ENCODE peak calls at places on chromosome 15, in ten cellular contexts. V, H, C, P, B, G, E, X, Y and F are unnamed samples.

GRCh38 chr15:69793783-69794451 is 303.8 kb downstream of the TLE3 start:
- DNase-seq in V (no peak), H (no peak), C (no peak), P (no peak), B (no peak), G (no peak), E (no peak), X (no peak), Y (no peak), F (no peak)

GRCh38 chr15:41501191-41501917 is 7.7 kb downstream of the ITPKA start:
- DNase-seq in V (no peak), H (no peak), C (peak), P (peak), B (no peak), G (peak), E (no peak), X (peak), Y (no peak), F (no peak)

GRCh38 chr15:55907797-55908196 is 85.6 kb downstream of the NEDD4 start:
- DNase-seq in V (no peak), H (peak), C (no peak), P (peak), B (no peak), G (no peak), E (no peak), X (no peak), Y (no peak), F (peak)

GRCh38 chr15:61227269-61228024 is 1.7 kb downstream of the RORA start:
- DNase-seq in V (no peak), H (peak), C (peak), P (peak), B (no peak), G (peak), E (peak), X (no peak), Y (peak), F (peak)

GRCh38 chr15:88433046-88433685 is 34.0 kb downstream of the MRPL46 start:
- DNase-seq in V (no peak), H (no peak), C (no peak), P (no peak), B (no peak), G (no peak), E (no peak), X (no peak), Y (no peak), F (no peak)

GRCh38 chr15:79988448-79989117 is 17.6 kb upstream of the BCL2A1 start:
- DNase-seq in V (no peak), H (no peak), C (no peak), P (no peak), B (no peak), G (no peak), E (no peak), X (no peak), Y (no peak), F (no peak)

GRCh38 chr15:99476413-99477222 is 89.2 kb upstream of the MEF2A start:
- DNase-seq in V (peak), H (peak), C (no peak), P (peak), B (peak), G (no peak), E (no peak), X (peak), Y (peak), F (peak)

GRCh38 chr15:70605606-70606410 is 157.6 kb downstream of the UACA start:
- DNase-seq in V (no peak), H (no peak), C (peak), P (peak), B (peak), G (no peak), E (no peak), X (no peak), Y (no peak), F (peak)

GRCh38 chr15:48469681-48470080 is 138.5 kb downstream of the DUT start:
- DNase-seq in V (no peak), H (no peak), C (no peak), P (no peak), B (no peak), G (no peak), E (no peak), X (no peak), Y (no peak), F (no peak)

GRCh38 chr15:101269479-101270223 is 7.6 kb downstream of the SELENOS start:
- DNase-seq in V (no peak), H (no peak), C (no peak), P (no peak), B (no peak), G (no peak), E (no peak), X (no peak), Y (no peak), F (peak)

GRCh38 chr15:80518522-80518921 is 114.3 kb downstream of the ARNT2 start:
- DNase-seq in V (no peak), H (no peak), C (no peak), P (no peak), B (no peak), G (no peak), E (no peak), X (no peak), Y (no peak), F (peak)

GRCh38 chr15:101188517-101189340 is 63.1 kb downstream of the CHSY1 start:
- DNase-seq in V (no peak), H (peak), C (no peak), P (peak), B (no peak), G (no peak), E (no peak), X (peak), Y (no peak), F (peak)

GRCh38 chr15:101326026-101326315 is 30.9 kb upstream of the SNRPA1 start:
- DNase-seq in V (no peak), H (no peak), C (no peak), P (no peak), B (no peak), G (no peak), E (no peak), X (no peak), Y (no peak), F (no peak)

GRCh38 chr15:67406257-67406861 is 114.6 kb upstream of the C15orf61 start:
- DNase-seq in V (no peak), H (no peak), C (no peak), P (peak), B (no peak), G (no peak), E (no peak), X (no peak), Y (no peak), F (no peak)

GRCh38 chr15:68730491-68731317 is 90.0 kb downstream of the ANP32A start:
- DNase-seq in V (no peak), H (peak), C (peak), P (peak), B (peak), G (no peak), E (no peak), X (no peak), Y (peak), F (peak)

GRCh38 chr15:38226867-38227266 is 25.8 kb upstream of the SPRED1 start:
- DNase-seq in V (no peak), H (peak), C (peak), P (peak), B (no peak), G (peak), E (no peak), X (no peak), Y (no peak), F (peak)

GRCh38 chr15:95495033-95495541 is 835.4 kb upstream of the NR2F2 start:
- DNase-seq in V (peak), H (no peak), C (no peak), P (no peak), B (no peak), G (no peak), E (no peak), X (no peak), Y (no peak), F (peak)

GRCh38 chr15:75089781-75090734 is 66.7 kb downstream of the PPCDC start:
- DNase-seq in V (no peak), H (no peak), C (no peak), P (no peak), B (peak), G (no peak), E (no peak), X (no peak), Y (no peak), F (peak)

GRCh38 chr15:90459368-90459767 is 70.4 kb upstream of the CRTC3 start:
- DNase-seq in V (no peak), H (no peak), C (no peak), P (no peak), B (no peak), G (no peak), E (no peak), X (no peak), Y (no peak), F (peak)

GRCh38 chr15:90465930-90466567 is 63.7 kb upstream of the CRTC3 start:
- DNase-seq in V (no peak), H (no peak), C (no peak), P (peak), B (no peak), G (no peak), E (no peak), X (no peak), Y (no peak), F (peak)

GRCh38 chr15:90465140-90465929 is 64.4 kb upstream of the CRTC3 start:
- DNase-seq in V (no peak), H (no peak), C (peak), P (peak), B (no peak), G (no peak), E (no peak), X (no peak), Y (no peak), F (peak)

GRCh38 chr15:90460142-90460824 is 69.4 kb upstream of the CRTC3 start:
- DNase-seq in V (no peak), H (no peak), C (no peak), P (no peak), B (no peak), G (no peak), E (no peak), X (no peak), Y (no peak), F (peak)

DNA sequence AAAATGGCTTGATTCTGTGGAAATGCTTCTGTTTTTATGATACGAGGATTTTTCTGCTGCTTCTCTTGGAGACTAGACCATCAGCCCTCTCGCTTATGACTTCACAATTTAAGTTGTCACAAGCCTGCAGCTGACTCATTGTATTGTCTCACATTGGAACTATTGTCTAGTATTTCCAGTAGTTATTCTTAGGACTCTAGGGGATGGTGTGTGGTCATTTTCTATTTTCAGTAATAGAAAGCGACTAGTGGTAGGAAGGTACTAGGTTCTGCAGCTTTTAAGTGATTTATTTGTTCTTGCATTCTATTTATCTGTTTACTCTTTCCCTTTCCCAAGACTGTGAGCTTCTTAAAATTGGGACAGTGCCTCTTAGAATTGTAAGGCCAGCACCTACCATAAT is 66.3 kb upstream of the CRTC3 start:
- DNase-seq in V (no peak), H (no peak), C (no peak), P (peak), B (no peak), G (no peak), E (no peak), X (no peak), Y (no peak), F (peak)
- TF ChIP-seq CTCF in V (peak), H (no peak), C (no peak), P (peak), B (peak), G (no peak), E (no peak), X (no peak), Y (no peak), F (peak)

GRCh38 chr15:52765779-52766178 is 24.4 kb downstream of the ONECUT1 start:
- DNase-seq in V (no peak), H (no peak), C (peak), P (no peak), B (no peak), G (no peak), E (no peak), X (no peak), Y (peak), F (peak)

GRCh38 chr15:52760562-52760961 is 29.6 kb downstream of the ONECUT1 start:
- DNase-seq in V (no peak), H (no peak), C (no peak), P (no peak), B (no peak), G (no peak), E (no peak), X (no peak), Y (no peak), F (no peak)

GRCh38 chr15:52764731-52765130 is 25.4 kb downstream of the ONECUT1 start:
- DNase-seq in V (no peak), H (no peak), C (no peak), P (no peak), B (no peak), G (no peak), E (no peak), X (no peak), Y (no peak), F (no peak)

GRCh38 chr15:52762621-52763020 is 27.5 kb downstream of the ONECUT1 start:
- DNase-seq in V (no peak), H (no peak), C (no peak), P (no peak), B (no peak), G (no peak), E (no peak), X (no peak), Y (no peak), F (no peak)

DNA sequence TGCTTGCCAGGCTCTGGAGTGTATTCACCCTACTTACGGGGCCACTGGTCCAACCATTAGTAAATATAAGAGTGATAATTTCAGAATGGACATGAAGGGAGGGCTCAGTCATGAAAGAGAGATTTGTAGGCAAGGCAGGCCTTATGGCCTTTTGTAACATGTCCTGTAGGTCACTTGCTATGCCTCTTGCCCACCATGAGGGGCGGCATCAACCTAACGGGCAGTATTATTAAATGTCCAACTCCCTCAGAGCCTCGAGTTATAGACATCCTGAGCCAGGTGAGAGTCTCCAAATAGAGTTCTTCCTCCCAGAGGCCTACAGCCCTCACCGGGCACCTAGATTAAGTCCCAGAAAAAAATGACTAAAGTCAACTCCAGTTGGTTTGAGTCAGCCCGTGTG is 30.2 kb downstream of the ONECUT1 start:
- DNase-seq in V (no peak), H (no peak), C (no peak), P (no peak), B (no peak), G (no peak), E (no peak), X (no peak), Y (no peak), F (no peak)
- TF ChIP-seq CTCF in V (no peak), H (no peak), C (no peak), P (no peak), B (no peak), G (no peak), E (no peak), X (no peak), Y (no peak), F (no peak)

GRCh38 chr15:58839485-58839884 is 68.4 kb downstream of the MINDY2 start:
- DNase-seq in V (no peak), H (peak), C (no peak), P (peak), B (no peak), G (no peak), E (no peak), X (no peak), Y (no peak), F (peak)
- TF ChIP-seq CTCF in V (no peak), H (peak), C (peak), P (peak), B (peak), G (peak), E (no peak), X (peak), Y (peak), F (peak)

DNA sequence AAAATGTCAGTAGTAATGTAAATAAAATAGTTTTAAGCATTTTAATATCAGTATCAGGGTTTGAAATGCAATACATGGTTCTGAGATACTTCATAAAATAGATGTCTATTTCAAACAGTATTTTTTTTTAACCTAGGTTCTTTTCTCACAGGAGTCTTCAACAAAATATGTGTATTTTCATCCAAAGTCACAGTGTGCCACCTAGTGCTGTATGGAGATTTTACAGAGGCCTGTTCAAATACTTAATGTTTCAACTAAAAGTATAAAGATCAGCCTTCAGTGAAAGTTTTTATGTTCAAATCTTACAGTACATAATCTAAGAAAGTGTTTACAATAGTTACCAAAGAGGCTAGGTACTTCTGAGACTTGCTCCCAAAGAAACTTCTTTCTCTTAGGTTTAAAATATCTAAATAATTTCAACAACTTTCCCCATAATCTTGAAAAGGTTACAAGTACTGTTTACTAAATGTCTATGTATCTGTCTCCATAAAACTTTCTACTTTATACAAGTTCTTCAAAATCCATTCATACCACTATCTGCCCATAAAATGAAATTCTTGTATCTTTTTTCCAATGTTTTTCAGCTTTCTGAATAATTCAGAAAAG is 38.3 kb downstream of the SCAPER start:
- DNase-seq in V (no peak), H (peak), C (no peak), P (peak), B (no peak), G (peak), E (no peak), X (peak), Y (peak), F (peak)
- TF ChIP-seq CTCF in V (no peak), H (peak), C (peak), P (peak), B (peak), G (peak), E (peak), X (peak), Y (peak), F (peak)

DNA sequence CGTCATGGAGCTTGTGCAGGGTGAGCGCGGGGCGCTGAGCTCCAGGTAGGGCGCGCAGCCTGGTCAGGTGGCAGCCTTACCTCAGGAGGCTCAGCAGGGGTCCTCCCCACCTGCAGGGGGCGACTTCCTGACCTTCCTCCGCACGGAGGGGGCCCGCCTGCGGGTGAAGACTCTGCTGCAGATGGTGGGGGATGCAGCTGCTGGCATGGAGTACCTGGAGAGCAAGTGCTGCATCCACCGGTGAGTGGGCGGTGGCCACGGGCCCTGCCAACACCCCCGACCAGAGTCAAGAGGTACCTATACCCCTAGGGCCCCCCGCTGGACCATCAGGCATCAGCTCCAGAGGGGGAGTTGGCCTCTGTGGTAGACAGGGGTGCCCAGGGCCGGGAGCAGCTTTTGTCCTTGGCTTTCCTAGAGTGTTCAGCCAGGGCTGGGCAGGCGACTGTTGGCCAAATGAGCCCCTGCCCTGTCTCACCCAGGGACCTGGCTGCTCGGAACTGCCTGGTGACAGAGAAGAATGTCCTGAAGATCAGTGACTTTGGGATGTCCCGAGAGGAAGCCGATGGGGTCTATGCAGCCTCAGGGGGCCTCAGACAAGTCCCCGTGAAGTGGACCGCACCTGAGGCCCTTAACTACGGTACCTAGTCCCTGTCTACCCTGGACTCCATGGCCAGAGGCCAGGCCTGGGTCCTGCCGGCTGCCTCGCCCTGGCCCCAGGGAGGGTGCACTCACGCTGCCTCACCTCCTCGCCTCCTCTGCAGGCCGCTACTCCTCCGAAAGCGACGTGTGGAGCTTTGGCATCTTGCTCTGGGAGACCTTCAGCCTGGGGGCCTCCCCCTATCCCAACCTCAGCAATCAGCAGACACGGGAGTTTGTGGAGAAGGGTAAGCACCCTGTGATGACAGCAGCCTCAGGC is 9.1 kb downstream of the FES start:
- DNase-seq in V (no peak), H (no peak), C (no peak), P (no peak), B (no peak), G (no peak), E (no peak), X (no peak), Y (no peak), F (no peak)
- TF ChIP-seq CTCF in V (no peak), H (no peak), C (peak), P (no peak), B (no peak), G (no peak), E (no peak), X (peak), Y (peak), F (no peak)

DNA sequence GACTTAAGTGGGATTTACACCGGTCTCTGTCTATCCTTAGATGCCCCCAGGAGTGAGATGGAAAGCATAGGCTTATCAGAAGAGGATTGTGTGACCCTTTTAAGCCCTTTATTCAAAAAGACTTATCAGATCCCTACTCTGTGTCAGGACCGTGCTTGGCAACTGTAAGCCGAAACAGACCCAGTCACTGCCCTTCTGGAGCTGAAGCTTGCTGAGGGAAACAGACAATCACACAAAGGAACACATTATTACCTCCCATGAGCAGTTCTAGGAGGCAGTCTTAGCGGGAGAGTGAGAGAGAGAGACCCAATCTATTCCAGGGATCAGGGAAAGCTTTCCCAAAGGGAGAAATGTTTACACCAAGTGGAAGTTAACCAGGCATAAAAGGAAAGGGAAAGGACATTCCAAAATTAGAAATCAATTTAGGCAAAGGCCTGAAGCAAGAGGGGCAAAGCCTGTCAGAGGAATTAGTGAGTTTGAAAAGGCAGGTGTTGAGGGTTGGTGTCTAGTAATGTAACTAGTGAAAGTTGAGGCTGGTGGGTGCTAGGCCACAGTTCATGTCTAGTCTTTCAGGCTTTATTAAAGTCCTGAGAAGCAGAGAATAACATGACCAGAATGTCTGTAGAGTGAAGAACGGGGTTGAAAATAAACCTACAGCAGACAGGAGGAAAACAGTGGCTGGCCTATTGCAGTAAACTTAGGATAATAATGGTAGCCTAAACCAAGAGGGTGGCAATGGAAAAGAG is 86.7 kb downstream of the THBS1 start:
- DNase-seq in V (no peak), H (no peak), C (no peak), P (no peak), B (no peak), G (no peak), E (no peak), X (no peak), Y (peak), F (no peak)
- TF ChIP-seq CTCF in V (no peak), H (no peak), C (no peak), P (no peak), B (no peak), G (no peak), E (no peak), X (no peak), Y (no peak), F (no peak)